ENCODE peak calls at places on chromosome 16, in seven cellular contexts. V, G, A, M, T, E and P are unnamed samples.

GRCh38 chr16:8760021-8760420 is 37.4 kb downstream of the TMEM186 start:
- DNase-seq in V (no peak), A (no peak), E (no peak), T (no peak), M (no peak), G (no peak), P (no peak)

GRCh38 chr16:1093284-1094123 is 2.5 kb downstream of the C1QTNF8 start:
- DNase-seq in G (no peak), A (peak), V (no peak), T (no peak), E (peak), M (peak), P (no peak)

GRCh38 chr16:88662843-88663606 is at the start of gene MVD:
- DNase-seq in E (peak), G (peak), V (peak), M (peak), A (peak), T (peak), P (peak)

GRCh38 chr16:4386951-4387565 is 15.4 kb downstream of the VASN start:
- DNase-seq in E (no peak), T (no peak), M (no peak), V (no peak), G (no peak), A (no peak), P (no peak)

GRCh38 chr16:88512728-88513674 is 57.2 kb upstream of the ZC3H18 start:
- DNase-seq in A (no peak), G (peak), M (peak), E (no peak), T (no peak), V (no peak), P (no peak)

GRCh38 chr16:28882476-28883180 is 4.3 kb downstream of the ATP2A1 start:
- DNase-seq in V (no peak), T (no peak), M (no peak), G (no peak), E (no peak), A (no peak), P (no peak)

GRCh38 chr16:53053967-53054669 is 673 bp upstream of the CHD9 start:
- DNase-seq in T (peak), M (no peak), G (peak), E (peak), A (peak), V (peak), P (peak)

GRCh38 chr16:2297506-2297860 is 29.6 kb upstream of the RNPS1 start:
- DNase-seq in V (no peak), T (no peak), M (peak), A (no peak), G (no peak), E (no peak), P (no peak)

GRCh38 chr16:89534147-89534788 is 26.1 kb downstream of the SPG7 start:
- DNase-seq in M (no peak), V (peak), A (no peak), E (no peak), G (no peak), T (no peak), P (no peak)

GRCh38 chr16:60485877-60486489 is 1550.3 kb downstream of the CDH8 start:
- DNase-seq in G (no peak), M (no peak), E (no peak), A (no peak), T (no peak), V (no peak), P (no peak)

GRCh38 chr16:68272501-68273209 is 8.3 kb downstream of the SLC7A6 start:
- DNase-seq in E (no peak), G (peak), V (peak), T (no peak), A (no peak), M (no peak), P (no peak)

GRCh38 chr16:58418601-58419000 is 26.3 kb downstream of the GINS3 start:
- DNase-seq in V (no peak), A (no peak), M (no peak), G (no peak), T (no peak), E (no peak), P (no peak)

GRCh38 chr16:54135361-54136275 is 151.0 kb downstream of the IRX3 start:
- DNase-seq in V (no peak), T (no peak), E (no peak), A (peak), G (no peak), M (no peak), P (no peak)

GRCh38 chr16:51852892-51853291 is 694.1 kb downstream of the TOX3 start:
- DNase-seq in E (no peak), M (no peak), T (no peak), G (no peak), A (no peak), V (no peak), P (no peak)

GRCh38 chr16:81410643-81411235 is 33.9 kb upstream of the CMIP start:
- DNase-seq in E (no peak), V (no peak), T (no peak), A (no peak), M (no peak), G (no peak), P (no peak)

GRCh38 chr16:4468972-4469371 is 5.5 kb downstream of the NMRAL1 start:
- DNase-seq in A (no peak), M (no peak), G (no peak), T (no peak), E (no peak), V (no peak), P (no peak)

GRCh38 chr16:52928955-52929354 is 123.7 kb downstream of the CHD9NB start:
- DNase-seq in E (no peak), M (no peak), G (no peak), A (no peak), T (no peak), V (no peak), P (no peak)

GRCh38 chr16:11224894-11225676 is 30.9 kb downstream of the SOCS1 start:
- DNase-seq in V (peak), G (peak), A (no peak), M (peak), E (no peak), T (no peak), P (no peak)

GRCh38 chr16:3101841-3102470 is 2.9 kb upstream of the ZSCAN10 start:
- DNase-seq in A (no peak), V (no peak), M (no peak), E (no peak), G (no peak), T (no peak), P (no peak)

GRCh38 chr16:10782628-10783027 is 36.0 kb downstream of the TVP23A start:
- DNase-seq in G (peak), V (peak), E (no peak), M (no peak), T (no peak), A (no peak), P (no peak)

GRCh38 chr16:58462997-58463891 is 36.7 kb upstream of the NDRG4 start:
- DNase-seq in M (peak), E (no peak), V (no peak), G (no peak), T (no peak), A (no peak), P (no peak)

GRCh38 chr16:50448981-50449380 is 80.2 kb upstream of the BRD7 start:
- DNase-seq in T (peak), E (no peak), V (no peak), G (no peak), A (no peak), M (peak), P (no peak)

GRCh38 chr16:720507-720989 is 398 bp upstream of the ANTKMT start:
- DNase-seq in V (peak), M (no peak), E (no peak), T (peak), A (peak), G (no peak), P (no peak)

GRCh38 chr16:24282129-24282528 is 26.0 kb downstream of the CACNG3 start:
- DNase-seq in M (no peak), A (no peak), E (no peak), T (no peak), G (no peak), V (no peak), P (no peak)

GRCh38 chr16:2953706-2954105 is 10.4 kb upstream of the KREMEN2 start:
- DNase-seq in G (no peak), E (no peak), A (no peak), V (no peak), M (peak), T (no peak), P (no peak)

GRCh38 chr16:2686912-2687507 is 4.7 kb downstream of the KCTD5 start:
- DNase-seq in M (peak), A (no peak), T (peak), G (peak), E (no peak), V (peak), P (no peak)

GRCh38 chr16:21037168-21037567 is 113.5 kb downstream of the DNAH3 start:
- DNase-seq in E (no peak), M (no peak), T (no peak), G (no peak), V (no peak), A (no peak), P (no peak)

GRCh38 chr16:68416057-68417046 is 32.0 kb downstream of the SMPD3 start:
- DNase-seq in G (peak), E (no peak), V (peak), T (no peak), M (peak), A (no peak), P (no peak)

GRCh38 chr16:89798832-89799370 is 17.5 kb downstream of the FANCA start:
- DNase-seq in M (no peak), V (no peak), T (no peak), G (no peak), E (no peak), A (no peak), P (no peak)

GRCh38 chr16:85947511-85948509 is 48.8 kb downstream of the IRF8 start:
- DNase-seq in T (no peak), A (no peak), G (peak), E (no peak), V (peak), M (peak), P (no peak)

GRCh38 chr16:12300490-12300889 is 324.0 kb downstream of the SNX29 start:
- DNase-seq in T (no peak), M (no peak), G (no peak), E (no peak), V (no peak), A (no peak), P (peak)

GRCh38 chr16:64089697-64090096 is 1032.2 kb downstream of the CDH11 start:
- DNase-seq in A (peak), T (no peak), V (no peak), G (no peak), M (no peak), E (peak), P (no peak)

GRCh38 chr16:65097296-65097695 is 24.6 kb downstream of the CDH11 start:
- DNase-seq in G (no peak), M (no peak), T (no peak), E (no peak), A (no peak), V (no peak), P (no peak)

GRCh38 chr16:11682655-11683096 is 14.4 kb downstream of the SNN start:
- DNase-seq in V (no peak), M (no peak), T (peak), G (no peak), A (no peak), E (no peak), P (no peak)

GRCh38 chr16:58464916-58465731 is 34.8 kb upstream of the NDRG4 start:
- DNase-seq in E (no peak), T (no peak), G (no peak), V (no peak), A (peak), M (no peak), P (no peak)

GRCh38 chr16:50065241-50065623 is 538 bp upstream of the HEATR3 start:
- DNase-seq in T (no peak), G (no peak), V (no peak), A (no peak), M (no peak), E (no peak), P (no peak)

GRCh38 chr16:66549284-66550131 is at the start of gene TK2:
- DNase-seq in G (peak), M (peak), T (peak), V (peak), A (no peak), E (peak), P (peak)

GRCh38 chr16:22366889-22367288 is 7.5 kb downstream of the CDR2 start:
- DNase-seq in E (no peak), M (no peak), V (no peak), G (no peak), A (no peak), T (no peak), P (no peak)

GRCh38 chr16:22369221-22369811 is 5.1 kb downstream of the CDR2 start:
- DNase-seq in G (no peak), A (peak), V (no peak), T (no peak), E (peak), M (no peak), P (no peak)

GRCh38 chr16:22373662-22374310 is 633 bp downstream of the CDR2 start:
- DNase-seq in A (no peak), V (peak), E (no peak), G (peak), T (peak), M (peak), P (peak)

GRCh38 chr16:22372882-22373661 is 1.3 kb downstream of the CDR2 start:
- DNase-seq in A (no peak), G (no peak), M (no peak), T (no peak), V (no peak), E (no peak), P (no peak)

DNA sequence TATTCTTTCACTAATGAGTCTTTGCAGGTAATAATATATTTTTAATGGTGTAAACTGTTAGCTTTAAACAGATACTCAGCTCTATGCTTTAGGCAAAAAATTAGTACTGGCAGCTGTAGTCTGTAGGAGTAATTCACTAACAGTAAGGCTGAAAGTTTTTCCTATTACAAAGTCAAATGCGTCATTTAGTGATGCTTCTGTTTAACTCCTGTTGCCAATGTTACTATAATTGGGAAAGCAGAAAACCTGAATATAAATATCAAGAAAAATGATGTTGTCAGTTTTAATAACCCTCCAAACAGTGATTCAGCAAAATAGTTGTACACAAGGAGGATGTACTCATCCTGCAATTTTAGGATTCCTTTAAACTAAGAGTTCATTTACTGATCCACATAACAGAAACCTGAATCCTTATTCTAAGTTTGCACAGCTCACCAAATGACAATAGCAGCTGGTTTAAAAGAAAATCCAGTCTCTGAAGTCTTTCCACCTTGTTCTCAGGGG is 4.3 kb downstream of the CDR2 start:
- DNase-seq in V (no peak), E (peak), T (no peak), M (no peak), A (no peak), G (no peak), P (no peak)
- TF ChIP-seq EP300 in V (peak), E (peak), T (peak), M (no peak), A (no peak), G (no peak), P (no peak)

GRCh38 chr16:84504420-84505248 is at the start of gene MEAK7:
- DNase-seq in T (peak), G (peak), M (peak), V (peak), A (peak), E (peak), P (peak)
- TF ChIP-seq EP300 in T (no peak), G (no peak), M (no peak), V (no peak), A (no peak), E (no peak), P (no peak)

GRCh38 chr16:31460582-31461002 is 1.3 kb downstream of the ARMC5 start:
- DNase-seq in A (peak), G (no peak), M (no peak), T (peak), V (no peak), E (peak), P (no peak)

GRCh38 chr16:31458073-31458834 is 1.0 kb upstream of the ARMC5 start:
- DNase-seq in A (peak), T (peak), V (peak), G (peak), E (peak), M (peak), P (peak)

GRCh38 chr16:31458835-31459721 is at the start of gene ARMC5:
- DNase-seq in T (peak), M (peak), E (peak), A (peak), V (peak), G (peak), P (peak)

GRCh38 chr16:31461201-31461920 is 2.1 kb downstream of the ARMC5 start:
- DNase-seq in T (peak), A (no peak), V (no peak), G (no peak), E (no peak), M (no peak), P (no peak)

DNA sequence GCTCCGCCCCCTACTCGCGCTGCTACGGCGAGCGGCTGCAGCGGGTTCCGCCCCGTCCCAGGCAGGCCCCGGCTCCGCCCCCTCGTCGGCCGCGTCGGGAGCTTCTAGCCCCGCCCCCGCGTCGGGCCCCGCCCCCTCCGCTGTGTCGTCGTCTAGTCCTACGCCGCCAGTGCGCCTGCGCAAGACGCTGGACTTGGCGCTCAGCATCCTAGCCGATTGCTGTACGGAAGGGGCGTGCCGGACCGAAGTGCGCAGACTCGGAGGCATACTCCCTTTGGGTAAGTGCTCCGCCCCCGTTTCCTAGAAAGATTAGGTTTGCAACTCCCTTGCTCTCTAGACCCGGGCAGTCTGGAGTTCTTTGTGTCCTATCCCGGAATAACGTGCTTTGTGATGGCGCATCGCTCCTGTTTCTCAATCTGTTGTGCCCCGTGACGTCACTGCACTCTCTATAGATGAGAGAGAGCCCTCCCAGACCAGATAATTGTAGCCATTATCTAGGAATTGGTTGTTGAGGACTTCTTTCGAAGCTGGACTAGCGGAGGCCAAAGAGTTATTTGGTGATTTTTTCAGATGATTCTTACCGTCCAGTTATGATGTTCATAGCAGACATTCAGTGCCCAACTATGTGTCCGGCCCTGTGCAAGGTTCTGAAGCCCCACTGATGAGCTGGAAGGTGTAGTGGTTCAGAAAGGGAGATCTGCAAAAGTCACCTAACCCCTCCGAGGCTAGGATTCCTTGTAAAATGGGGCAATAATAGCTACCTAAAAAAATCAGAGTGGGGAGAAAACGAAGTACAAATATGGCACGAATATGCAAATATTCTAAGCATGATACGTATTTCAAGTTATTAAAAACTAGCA is 651 bp downstream of the ARMC5 start:
- DNase-seq in E (peak), M (peak), T (peak), G (peak), A (peak), V (peak), P (peak)
- TF ChIP-seq EP300 in E (no peak), M (no peak), T (peak), G (no peak), A (no peak), V (no peak), P (peak)

DNA sequence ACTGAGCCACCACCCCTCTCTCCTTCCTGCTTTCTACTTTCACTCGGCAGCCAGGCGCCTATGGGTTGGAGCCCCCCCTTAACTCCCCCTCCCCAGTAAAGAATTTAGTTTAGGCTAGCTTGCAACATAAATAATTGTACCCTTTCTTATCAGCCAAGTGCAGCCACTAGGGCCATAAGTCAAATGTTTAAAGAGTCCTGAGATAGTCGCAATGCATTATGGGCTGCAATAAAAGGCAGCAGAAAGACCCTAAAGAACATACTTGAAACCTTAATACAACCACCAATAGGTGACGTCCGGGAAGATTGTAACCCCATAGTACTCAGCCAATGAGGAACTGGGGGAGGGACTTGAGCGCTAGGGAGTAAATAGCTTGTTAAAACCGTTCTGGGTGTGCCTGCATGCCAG is 40.5 kb downstream of the C16orf82 start:
- DNase-seq in M (no peak), E (no peak), G (no peak), V (no peak), T (no peak), A (no peak), P (no peak)
- TF ChIP-seq EP300 in M (no peak), E (no peak), G (no peak), V (no peak), T (no peak), A (no peak), P (no peak)

GRCh38 chr16:84827897-84828296 is 8.1 kb downstream of the CRISPLD2 start:
- DNase-seq in G (no peak), V (no peak), T (peak), E (no peak), A (no peak), M (no peak), P (no peak)

GRCh38 chr16:84828322-84828721 is 8.5 kb downstream of the CRISPLD2 start:
- DNase-seq in G (no peak), E (no peak), A (no peak), T (no peak), V (no peak), M (no peak), P (no peak)

GRCh38 chr16:84827131-84827574 is 7.4 kb downstream of the CRISPLD2 start:
- DNase-seq in M (no peak), V (no peak), T (peak), A (no peak), E (no peak), G (no peak), P (peak)

GRCh38 chr16:84825896-84826557 is 6.2 kb downstream of the CRISPLD2 start:
- DNase-seq in T (peak), A (no peak), G (no peak), V (no peak), M (no peak), E (no peak), P (peak)

DNA sequence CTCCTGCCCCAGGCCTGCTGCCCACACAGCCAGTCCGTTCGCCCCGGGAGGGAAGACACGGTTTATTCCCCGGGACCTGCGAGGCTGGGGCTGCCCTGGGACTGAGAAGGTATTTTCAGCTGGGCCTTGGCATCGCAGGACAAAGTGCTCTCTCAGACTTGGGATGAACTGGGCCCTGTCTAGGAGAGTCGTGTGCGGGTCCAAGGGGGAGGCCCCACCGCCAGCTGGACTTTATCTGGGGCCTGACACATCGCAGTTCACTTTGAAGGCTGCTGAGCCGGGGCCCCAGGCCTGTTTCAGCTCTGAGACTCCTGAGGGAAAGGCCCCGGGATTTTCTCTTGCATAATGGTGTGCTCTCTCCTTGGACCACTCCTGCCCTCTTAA is 6.8 kb downstream of the CRISPLD2 start:
- DNase-seq in E (no peak), A (no peak), T (peak), G (peak), M (peak), V (peak), P (peak)
- TF ChIP-seq EP300 in E (no peak), A (no peak), T (peak), G (peak), M (no peak), V (peak), P (no peak)